ENCODE peak calls at places on chromosome 4, in five cellular contexts. Z is choroid plexus epithelial cell, G is neural progenitor cell, E is stomach, J is left lung. K is an unnamed sample.

GRCh38 chr4:100095729-100096595 is 94.3 kb downstream of the DDIT4L start:
- DNase-seq in Z (peak; percentile 86), G (peak; percentile 77), E (peak; percentile 51), J (peak; percentile 42), K (peak; percentile 14)

GRCh38 chr4:121034010-121034409 is 38.3 kb downstream of the NDNF start:
- DNase-seq in Z (peak; percentile 73), G (no peak), E (no peak), J (no peak), K (no peak)

GRCh38 chr4:8356856-8357255 is 83.7 kb downstream of the ACOX3 start:
- DNase-seq in Z (no peak), G (no peak), E (no peak), J (peak; percentile 6), K (no peak)

GRCh38 chr4:7872264-7872771 is 67.3 kb downstream of the AFAP1 start:
- DNase-seq in Z (peak; percentile 97), G (no peak), E (no peak), J (no peak), K (no peak)

GRCh38 chr4:99087887-99088484 is 602 bp downstream of the ADH5 start:
- DNase-seq in Z (peak; percentile 92), G (peak; percentile 64), E (peak; percentile 69), J (peak; percentile 78), K (no peak)

GRCh38 chr4:10033191-10033881 is 12.0 kb upstream of the SLC2A9 start:
- DNase-seq in Z (peak; percentile 73), G (no peak), E (no peak), J (no peak), K (no peak)

GRCh38 chr4:102355748-102356147 is 10.5 kb upstream of the SLC39A8 start:
- DNase-seq in Z (no peak), G (no peak), E (no peak), J (no peak), K (no peak)

GRCh38 chr4:3599951-3600350 is 67.7 kb upstream of the LRPAP1 start:
- DNase-seq in Z (no peak), G (peak; percentile 34), E (no peak), J (no peak), K (no peak)

GRCh38 chr4:4766570-4766969 is 92.9 kb upstream of the MSX1 start:
- DNase-seq in Z (peak; percentile 57), G (no peak), E (no peak), J (no peak), K (no peak)

GRCh38 chr4:170589597-170590191 is 499.9 kb upstream of the AADAT start:
- DNase-seq in Z (peak; percentile 73), G (peak; percentile 24), E (no peak), J (no peak), K (no peak)

GRCh38 chr4:128286474-128287158 is 997 bp downstream of the PGRMC2 start:
- DNase-seq in Z (peak; percentile 80), G (peak; percentile 34), E (no peak), J (no peak), K (peak; percentile 62)

GRCh38 chr4:21304061-21304541 is 603.8 kb downstream of the PACRGL start:
- DNase-seq in Z (no peak), G (peak; percentile 77), E (peak; percentile 43), J (no peak), K (no peak)

GRCh38 chr4:1691737-1692373 is 7.7 kb upstream of the FAM53A start:
- DNase-seq in Z (no peak), G (no peak), E (no peak), J (no peak), K (no peak)

GRCh38 chr4:38676986-38677385 is 13.0 kb downstream of the KLF3 start:
- DNase-seq in Z (no peak), G (no peak), E (no peak), J (no peak), K (no peak)

GRCh38 chr4:38673109-38673978 is 9.3 kb downstream of the KLF3 start:
- DNase-seq in Z (no peak), G (no peak), E (peak; percentile 67), J (peak; percentile 78), K (no peak)

GRCh38 chr4:38677466-38677865 is 13.5 kb downstream of the KLF3 start:
- DNase-seq in Z (no peak), G (no peak), E (no peak), J (no peak), K (no peak)

GRCh38 chr4:38674206-38675144 is 10.5 kb downstream of the KLF3 start:
- DNase-seq in Z (no peak), G (peak; percentile 15), E (no peak), J (no peak), K (no peak)

GRCh38 chr4:38675167-38676121 is 11.4 kb downstream of the KLF3 start:
- DNase-seq in Z (peak; percentile 92), G (peak; percentile 90), E (peak; percentile 86), J (peak; percentile 50), K (peak; percentile 83)
- H3K4me3 ChIP-seq in Z (no peak overlapping the region), G (no peak overlapping the region), E (no peak overlapping the region), J (no peak overlapping the region), K (peak overlapping the region; percentile 25)

GRCh38 chr4:94208268-94208667 is 603 bp downstream of the SMARCAD1 start:
- DNase-seq in Z (no peak), G (no peak), E (no peak), J (no peak), K (no peak)

GRCh38 chr4:94214703-94215360 is 7.2 kb downstream of the SMARCAD1 start:
- DNase-seq in Z (no peak), G (no peak), E (no peak), J (no peak), K (no peak)

GRCh38 chr4:94207469-94208224 is at the start of gene SMARCAD1:
- DNase-seq in Z (peak; percentile 98), G (peak; percentile 98), E (peak; percentile 92), J (peak; percentile 91), K (peak; percentile 89)

GRCh38 chr4:94208918-94209317 is 1.3 kb downstream of the SMARCAD1 start:
- DNase-seq in Z (no peak), G (no peak), E (no peak), J (no peak), K (no peak)
- H3K4me3 ChIP-seq in Z (peak overlapping the region; percentile 94), G (peak overlapping the region; percentile 65), E (peak overlapping the region; percentile 64), J (peak overlapping the region; percentile 62), K (peak overlapping the region; percentile 100)

DNA sequence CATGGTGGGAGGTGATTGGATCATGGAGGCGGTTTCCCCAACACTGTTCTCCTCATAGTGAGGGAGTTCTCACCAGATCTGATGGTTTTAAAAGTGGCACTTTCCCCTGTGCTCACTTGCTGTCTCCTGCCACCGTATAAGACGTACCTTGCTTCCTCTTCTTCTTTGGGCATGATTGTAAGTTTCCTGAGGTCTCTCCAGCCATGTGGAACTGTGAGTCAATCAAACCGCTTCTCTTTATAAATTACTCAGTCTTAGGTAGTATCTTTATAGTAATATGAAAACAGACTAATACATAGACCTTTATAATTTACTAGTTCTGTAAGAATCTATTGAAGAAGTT is 82.5 kb upstream of the PITX2 start:
- DNase-seq in Z (no peak), G (no peak), E (no peak), J (no peak), K (no peak)
- H3K4me3 ChIP-seq in Z (no peak overlapping the region), G (no peak overlapping the region), E (no peak overlapping the region), J (no peak overlapping the region), K (no peak overlapping the region)

GRCh38 chr4:152678841-152679240 is 956 bp downstream of the TMEM154 start:
- DNase-seq in Z (no peak), G (peak; percentile 18), E (no peak), J (no peak), K (no peak)
- H3K4me3 ChIP-seq in Z (peak overlapping the region; percentile 76), G (peak overlapping the region; percentile 57), E (peak overlapping the region; percentile 57), J (peak overlapping the region; percentile 53), K (peak overlapping the region; percentile 81)

DNA sequence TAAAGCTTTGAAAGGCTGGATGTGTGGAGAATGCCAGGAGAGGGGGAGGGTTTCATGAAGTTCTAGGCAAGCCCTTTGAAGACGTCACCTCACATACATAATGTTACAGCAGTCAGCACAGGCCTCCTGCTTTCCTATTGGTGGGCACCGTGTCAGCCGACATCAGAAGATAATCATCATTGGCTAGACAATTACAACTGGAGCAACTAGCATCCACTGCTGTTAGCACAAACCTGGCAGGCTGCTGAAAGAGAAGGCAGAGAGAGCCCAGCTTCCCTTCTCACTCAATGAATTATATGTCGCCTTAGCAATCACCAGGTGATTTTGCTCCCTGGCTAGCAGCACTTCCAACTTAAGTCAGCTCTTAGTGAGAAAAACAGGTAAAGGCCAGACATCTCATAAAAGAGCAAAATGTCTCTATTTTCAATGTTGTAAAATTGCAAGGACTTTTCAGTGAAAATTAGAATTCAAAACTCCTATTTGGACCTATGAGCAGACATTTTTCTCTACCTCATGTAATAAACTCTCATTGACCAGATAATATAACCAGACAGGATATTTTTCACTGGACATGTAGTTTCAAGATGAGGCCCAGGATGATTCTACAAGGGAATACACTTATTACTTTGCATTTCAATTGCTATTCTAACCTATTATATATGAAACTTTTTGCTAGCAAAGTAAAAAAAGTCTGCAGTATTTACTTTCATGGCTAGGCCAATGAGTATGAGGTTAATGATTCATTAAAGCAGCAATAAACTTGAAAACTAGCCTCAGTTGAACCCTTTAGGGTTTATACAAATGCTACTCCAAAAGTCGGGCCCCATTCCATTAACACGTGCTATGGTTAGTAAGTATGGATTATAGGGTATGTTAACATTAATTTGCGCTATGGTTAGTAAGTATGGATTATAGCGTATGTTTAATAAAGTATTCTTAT is 4.3 kb downstream of the ELOVL6 start:
- DNase-seq in Z (peak; percentile 99), G (peak; percentile 82), E (peak; percentile 81), J (peak; percentile 72), K (peak; percentile 74)
- H3K4me3 ChIP-seq in Z (no peak overlapping the region), G (no peak overlapping the region), E (no peak overlapping the region), J (no peak overlapping the region), K (no peak overlapping the region)

GRCh38 chr4:40206421-40206820 is 9.6 kb downstream of the RHOH start:
- DNase-seq in Z (no peak), G (no peak), E (no peak), J (no peak), K (no peak)
- H3K4me3 ChIP-seq in Z (no peak overlapping the region), G (no peak overlapping the region), E (no peak overlapping the region), J (peak overlapping the region; percentile 33), K (peak overlapping the region; percentile 63)

GRCh38 chr4:159227378-159227777 is 124.5 kb downstream of the RAPGEF2 start:
- DNase-seq in Z (peak; percentile 39), G (no peak), E (no peak), J (no peak), K (no peak)

GRCh38 chr4:159224412-159224811 is 121.5 kb downstream of the RAPGEF2 start:
- DNase-seq in Z (no peak), G (no peak), E (no peak), J (no peak), K (no peak)

GRCh38 chr4:159232465-159233106 is 129.7 kb downstream of the RAPGEF2 start:
- DNase-seq in Z (no peak), G (no peak), E (no peak), J (no peak), K (no peak)

GRCh38 chr4:159229164-159229563 is 126.3 kb downstream of the RAPGEF2 start:
- DNase-seq in Z (peak; percentile 95), G (peak; percentile 84), E (no peak), J (no peak), K (no peak)

GRCh38 chr4:159227984-159228383 is 125.1 kb downstream of the RAPGEF2 start:
- DNase-seq in Z (peak; percentile 94), G (peak; percentile 63), E (peak; percentile 80), J (peak; percentile 66), K (no peak)
- H3K4me3 ChIP-seq in Z (peak overlapping the region; percentile 38), G (no peak overlapping the region), E (no peak overlapping the region), J (peak overlapping the region; percentile 6), K (no peak overlapping the region)

GRCh38 chr4:144399927-144400326 is 246.0 kb upstream of the HHIP start:
- DNase-seq in Z (peak; percentile 94), G (no peak), E (no peak), J (no peak), K (no peak)
- H3K4me3 ChIP-seq in Z (no peak overlapping the region), G (no peak overlapping the region), E (no peak overlapping the region), J (no peak overlapping the region), K (no peak overlapping the region)

GRCh38 chr4:37749398-37749988 is 63.3 kb upstream of the RELL1 start:
- DNase-seq in Z (no peak), G (no peak), E (no peak), J (no peak), K (no peak)
- H3K4me3 ChIP-seq in Z (no peak overlapping the region), G (no peak overlapping the region), E (no peak overlapping the region), J (no peak overlapping the region), K (no peak overlapping the region)